ENCODE peak calls at places on chromosomes 2 and 18, in four cellular contexts. N is hepatocyte, K is fibroblast of villous mesenchyme, Z is sciatic nerve. J is an unnamed sample.

GRCh38 chr2:152342259-152343046 is 7.5 kb downstream of the FMNL2 start:
- DNase-seq in N (no peak), Z (no peak), K (no peak), J (no peak)

GRCh38 chr2:217622664-217623063 is 380.1 kb downstream of the TNS1 start:
- DNase-seq in K (no peak), Z (no peak), N (no peak), J (peak)

GRCh38 chr2:105329561-105330495 is at the start of gene TGFBRAP1:
- DNase-seq in N (peak), Z (peak), K (peak), J (peak)

GRCh38 chr2:200378652-200379290 is 72.3 kb downstream of the SPATS2L start:
- DNase-seq in K (no peak), Z (no peak), N (no peak), J (peak)

GRCh38 chr2:153543639-153544071 is 65.1 kb upstream of the RPRM start:
- DNase-seq in N (no peak), K (no peak), Z (no peak), J (peak)

GRCh38 chr2:234457421-234457820 is 39.5 kb downstream of the ARL4C start:
- DNase-seq in K (peak), Z (no peak), N (no peak), J (no peak)

GRCh38 chr2:84435331-84436081 is 23.6 kb downstream of the SUCLG1 start:
- DNase-seq in N (peak), K (peak), Z (no peak), J (no peak)

GRCh38 chr2:97816411-97816810 is 103.0 kb downstream of the ZAP70 start:
- DNase-seq in N (no peak), K (no peak), Z (no peak), J (no peak)

GRCh38 chr2:15730545-15731212 is 139.0 kb downstream of the DDX1 start:
- DNase-seq in Z (peak), N (peak), K (peak), J (no peak)

GRCh38 chr2:179981085-179981484 is 26.0 kb downstream of the CWC22 start:
- DNase-seq in N (no peak), Z (no peak), K (peak), J (no peak)

GRCh38 chr18:27797484-27797883 is 379.4 kb downstream of the CDH2 start:
- DNase-seq in Z (no peak), N (no peak), K (peak), J (no peak)

GRCh38 chr2:70643715-70644114 is 90.1 kb upstream of the TGFA start:
- DNase-seq in Z (no peak), N (no peak), K (no peak), J (peak)

GRCh38 chr2:45944075-45944474 is 292.6 kb downstream of the PRKCE start:
- DNase-seq in K (peak), Z (no peak), N (no peak), J (no peak)

GRCh38 chr2:60837123-60837522 is 44.3 kb upstream of the REL start:
- DNase-seq in Z (no peak), K (no peak), N (no peak), J (no peak)

GRCh38 chr2:29273004-29273703 is 157.9 kb downstream of the CLIP4 start:
- DNase-seq in N (no peak), Z (no peak), K (no peak), J (no peak)

GRCh38 chr2:73256618-73256922 is 22.5 kb downstream of the CCT7 start:
- DNase-seq in K (no peak), N (no peak), Z (no peak), J (peak)

GRCh38 chr2:71071681-71072398 is 3.4 kb downstream of the NAGK start:
- DNase-seq in N (no peak), Z (no peak), K (peak), J (no peak)

GRCh38 chr18:31772699-31773098 is 12.0 kb upstream of the SLC25A52 start:
- DNase-seq in N (no peak), Z (no peak), K (no peak), J (no peak)

GRCh38 chr2:219308142-219309093 is 783 bp downstream of the PTPRN start:
- DNase-seq in N (peak), Z (peak), K (peak), J (peak)

GRCh38 chr2:215136669-215137328 is 1.6 kb downstream of the ABCA12 start:
- DNase-seq in N (no peak), Z (no peak), K (peak), J (no peak)

GRCh38 chr2:226515344-226516055 is 284.1 kb downstream of the IRS1 start:
- DNase-seq in K (peak), N (no peak), Z (no peak), J (no peak)

GRCh38 chr18:59208602-59209001 is 11.4 kb upstream of the GRP start:
- DNase-seq in N (no peak), Z (no peak), K (no peak), J (no peak)

J was measured in neural progenitor cell.